ENCODE peak calls at places on chromosomes 4 and X, in four cellular contexts. X, Q, L and F are unnamed samples.

GRCh38 chr4:74402692-74403460 is 37.9 kb downstream of the EREG start:
- DNase-seq in X (no peak), Q (no peak), L (no peak), F (no peak)

GRCh38 chr4:185352741-185353140 is 43.0 kb downstream of the LRP2BP start:
- DNase-seq in Q (no peak), X (no peak), L (no peak), F (no peak)

GRCh38 chrX:68832101-68832416 is 3.2 kb downstream of the EFNB1 start:
- DNase-seq in Q (no peak), X (peak; percentile 58), L (no peak), F (no peak)

GRCh38 chr4:76882630-76883029 is 15.3 kb downstream of the SOWAHB start:
- DNase-seq in X (no peak), L (no peak), Q (no peak), F (no peak)

GRCh38 chrX:121260568-121261240 is 213.3 kb downstream of the GLUD2 start:
- DNase-seq in L (no peak), Q (no peak), X (no peak), F (no peak)

GRCh38 chr4:76459291-76459723 is 24.3 kb downstream of the SHROOM3 start:
- DNase-seq in L (no peak), Q (no peak), X (no peak), F (peak; percentile 81)

GRCh38 chrX:109199726-109200125 is 282.2 kb downstream of the GUCY2F start:
- DNase-seq in L (no peak), X (no peak), Q (no peak), F (no peak)

GRCh38 chrX:127306262-127306661 is 486.7 kb downstream of the PRR32 start:
- DNase-seq in Q (no peak), L (no peak), X (no peak), F (no peak)

GRCh38 chrX:18354369-18355329 is at the start of gene SCML2:
- DNase-seq in L (peak; percentile 5), Q (peak; percentile 74), X (peak; percentile 83), F (no peak)
- TF ChIP-seq YY1 in L (peak; percentile 88), Q (peak; percentile 62), X (peak; percentile 74), F (peak; percentile 64)

GRCh38 chr4:144174401-144175067 is 34.0 kb upstream of the GYPA start:
- DNase-seq in L (peak; percentile 22), Q (peak; percentile 18), X (peak; percentile 22), F (peak; percentile 44)
- TF ChIP-seq ELF1 in L (no peak), Q (no peak), X (no peak), F (no peak)

GRCh38 chr4:6606465-6607235 is 31.7 kb downstream of the MAN2B2 start:
- DNase-seq in Q (no peak), L (no peak), X (no peak), F (no peak)
- TF ChIP-seq YY1 in Q (no peak), L (no peak), X (no peak), F (no peak)

GRCh38 chr4:108493596-108493931 is 126.8 kb upstream of the RPL34 start:
- DNase-seq in Q (no peak), X (no peak), L (no peak), F (no peak)

GRCh38 chr4:108498925-108499324 is 121.5 kb upstream of the RPL34 start:
- DNase-seq in X (no peak), Q (no peak), L (no peak), F (no peak)

DNA sequence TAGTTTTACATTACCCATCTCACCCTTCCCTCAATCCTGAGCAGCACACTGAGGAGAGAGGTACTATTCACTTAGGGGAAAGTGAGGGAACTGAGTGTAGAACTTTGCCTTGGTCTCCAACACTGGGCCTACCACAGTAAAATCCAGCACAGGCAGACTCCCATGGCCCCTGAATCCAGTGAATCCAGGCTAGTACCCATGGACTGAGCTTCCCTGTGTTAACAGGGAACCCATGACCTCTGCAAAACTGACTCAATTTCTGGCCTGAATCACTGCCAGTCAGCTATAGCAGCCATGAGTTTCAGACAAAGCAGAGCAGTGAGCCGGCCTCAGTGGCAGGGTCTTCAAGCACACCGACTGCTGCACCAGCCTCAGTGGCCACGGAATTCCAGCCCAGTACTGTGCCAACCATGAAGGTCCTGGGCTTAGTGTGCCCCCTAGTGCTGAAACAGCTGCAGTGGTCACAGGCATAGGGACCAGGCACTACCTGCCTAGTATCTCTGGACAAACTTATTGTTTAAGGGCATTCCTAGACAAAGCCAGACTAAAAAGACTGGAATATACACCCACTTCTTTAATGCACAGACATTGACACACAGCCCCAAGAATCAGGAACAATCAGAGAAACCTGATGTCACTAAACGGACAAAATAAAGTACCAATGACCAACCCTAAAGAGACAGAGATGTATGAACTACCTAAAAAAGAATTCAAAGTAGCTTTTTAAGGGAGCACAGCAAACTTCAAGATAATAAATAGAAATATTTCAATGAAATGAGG is 127.4 kb upstream of the RPL34 start:
- DNase-seq in L (peak; percentile 16), X (peak; percentile 19), Q (peak; percentile 7), F (peak; percentile 21)
- TF ChIP-seq ELF1 in L (no peak), X (no peak), Q (no peak), F (no peak)

GRCh38 chr4:23931489-23931830 is 41.6 kb upstream of the PPARGC1A start:
- DNase-seq in X (no peak), L (no peak), Q (no peak), F (no peak)
- TF ChIP-seq YY1 in X (no peak), L (no peak), Q (no peak), F (no peak)

GRCh38 chr4:8580321-8581093 is at the start of gene GPR78:
- DNase-seq in L (no peak), X (peak; percentile 82), Q (peak; percentile 90), F (no peak)
- TF ChIP-seq ELF1 in L (no peak), X (no peak), Q (no peak), F (no peak)